ENCODE peak calls at places on chromosomes 5 and 9, in nine cellular contexts. One of them, this sample, is unnamed.

GRCh38 chr5:150350524-150351344 is 6.8 kb upstream of the TCOF1 start:
- DNase-seq in HL-60: peak
- DNase-seq in mucosa of gallbladder: peak
- DNase-seq in iris pigment epithelial cell: peak
- DNase-seq in BJ: peak
- DNase-seq in NCI-H748 treated with DMSO at 0.1 percent for 48 hours: no peak
- DNase-seq in AG10803: peak
- DNase-seq in ACHN: peak
- DNase-seq in hippocampal formation: peak
- DNase-seq in this sample: peak

GRCh38 chr9:19828586-19828985 is 39.7 kb upstream of the SLC24A2 start:
- DNase-seq in ACHN: no peak
- DNase-seq in NCI-H748 treated with DMSO at 0.1 percent for 48 hours: peak
- DNase-seq in BJ: no peak
- DNase-seq in AG10803: no peak
- DNase-seq in HL-60: no peak
- DNase-seq in mucosa of gallbladder: no peak
- DNase-seq in hippocampal formation: no peak
- DNase-seq in iris pigment epithelial cell: no peak
- DNase-seq in this sample: no peak

GRCh38 chr9:3893519-3893918 is 367.7 kb upstream of the RFX3 start:
- DNase-seq in HL-60: no peak
- DNase-seq in ACHN: no peak
- DNase-seq in hippocampal formation: no peak
- DNase-seq in iris pigment epithelial cell: no peak
- DNase-seq in AG10803: no peak
- DNase-seq in NCI-H748 treated with DMSO at 0.1 percent for 48 hours: no peak
- DNase-seq in mucosa of gallbladder: no peak
- DNase-seq in BJ: no peak
- DNase-seq in this sample: no peak

GRCh38 chr5:135594416-135594960 is 15.7 kb upstream of the CXCL14 start:
- DNase-seq in BJ: no peak
- DNase-seq in ACHN: no peak
- DNase-seq in iris pigment epithelial cell: no peak
- DNase-seq in hippocampal formation: no peak
- DNase-seq in mucosa of gallbladder: no peak
- DNase-seq in NCI-H748 treated with DMSO at 0.1 percent for 48 hours: no peak
- DNase-seq in HL-60: no peak
- DNase-seq in AG10803: no peak
- DNase-seq in this sample: no peak

GRCh38 chr5:73333944-73334703 is 114.5 kb downstream of the FOXD1 start:
- DNase-seq in ACHN: no peak
- DNase-seq in iris pigment epithelial cell: no peak
- DNase-seq in hippocampal formation: no peak
- DNase-seq in AG10803: no peak
- DNase-seq in mucosa of gallbladder: no peak
- DNase-seq in NCI-H748 treated with DMSO at 0.1 percent for 48 hours: no peak
- DNase-seq in BJ: no peak
- DNase-seq in HL-60: no peak
- DNase-seq in this sample: no peak

GRCh38 chr5:116484645-116485044 is 90.0 kb downstream of the SEMA6A start:
- DNase-seq in AG10803: no peak
- DNase-seq in iris pigment epithelial cell: no peak
- DNase-seq in NCI-H748 treated with DMSO at 0.1 percent for 48 hours: no peak
- DNase-seq in hippocampal formation: no peak
- DNase-seq in mucosa of gallbladder: no peak
- DNase-seq in HL-60: no peak
- DNase-seq in BJ: no peak
- DNase-seq in ACHN: no peak
- DNase-seq in this sample: no peak

GRCh38 chr9:124570942-124571666 is 63.9 kb upstream of the NR5A1 start:
- DNase-seq in HL-60: no peak
- DNase-seq in AG10803: no peak
- DNase-seq in iris pigment epithelial cell: no peak
- DNase-seq in hippocampal formation: no peak
- DNase-seq in ACHN: no peak
- DNase-seq in NCI-H748 treated with DMSO at 0.1 percent for 48 hours: no peak
- DNase-seq in BJ: no peak
- DNase-seq in mucosa of gallbladder: no peak
- DNase-seq in this sample: no peak

GRCh38 chr9:87545858-87546257 is 48.2 kb downstream of the DAPK1 start:
- DNase-seq in iris pigment epithelial cell: peak
- DNase-seq in HL-60: no peak
- DNase-seq in NCI-H748 treated with DMSO at 0.1 percent for 48 hours: no peak
- DNase-seq in ACHN: peak
- DNase-seq in hippocampal formation: no peak
- DNase-seq in BJ: no peak
- DNase-seq in AG10803: no peak
- DNase-seq in mucosa of gallbladder: no peak
- DNase-seq in this sample: no peak

GRCh38 chr9:109164040-109164439 is 3.0 kb downstream of the FRRS1L start:
- DNase-seq in mucosa of gallbladder: no peak
- DNase-seq in hippocampal formation: no peak
- DNase-seq in HL-60: no peak
- DNase-seq in ACHN: no peak
- DNase-seq in AG10803: no peak
- DNase-seq in BJ: no peak
- DNase-seq in NCI-H748 treated with DMSO at 0.1 percent for 48 hours: no peak
- DNase-seq in iris pigment epithelial cell: no peak
- DNase-seq in this sample: no peak

GRCh38 chr9:90342607-90343006 is 300.0 kb downstream of the DIRAS2 start:
- DNase-seq in NCI-H748 treated with DMSO at 0.1 percent for 48 hours: no peak
- DNase-seq in hippocampal formation: no peak
- DNase-seq in HL-60: no peak
- DNase-seq in BJ: no peak
- DNase-seq in mucosa of gallbladder: no peak
- DNase-seq in AG10803: no peak
- DNase-seq in ACHN: no peak
- DNase-seq in iris pigment epithelial cell: no peak
- DNase-seq in this sample: no peak

GRCh38 chr5:170861855-170862766 is at the start of gene RANBP17:
- DNase-seq in AG10803: peak
- DNase-seq in hippocampal formation: no peak
- DNase-seq in NCI-H748 treated with DMSO at 0.1 percent for 48 hours: peak
- DNase-seq in HL-60: no peak
- DNase-seq in mucosa of gallbladder: peak
- DNase-seq in ACHN: peak
- DNase-seq in BJ: no peak
- DNase-seq in iris pigment epithelial cell: peak
- DNase-seq in this sample: peak

GRCh38 chr5:42547146-42547545 is 123.9 kb downstream of the GHR start:
- DNase-seq in BJ: no peak
- DNase-seq in mucosa of gallbladder: no peak
- DNase-seq in iris pigment epithelial cell: peak
- DNase-seq in HL-60: no peak
- DNase-seq in AG10803: peak
- DNase-seq in NCI-H748 treated with DMSO at 0.1 percent for 48 hours: no peak
- DNase-seq in hippocampal formation: no peak
- DNase-seq in ACHN: no peak
- DNase-seq in this sample: no peak

GRCh38 chr5:1931590-1932138 is 48.9 kb upstream of the IRX4 start:
- DNase-seq in HL-60: no peak
- DNase-seq in NCI-H748 treated with DMSO at 0.1 percent for 48 hours: no peak
- DNase-seq in iris pigment epithelial cell: no peak
- DNase-seq in hippocampal formation: no peak
- DNase-seq in ACHN: no peak
- DNase-seq in AG10803: no peak
- DNase-seq in mucosa of gallbladder: no peak
- DNase-seq in BJ: no peak
- DNase-seq in this sample: no peak

GRCh38 chr5:114311943-114312342 is 49.9 kb upstream of the KCNN2 start:
- DNase-seq in AG10803: no peak
- DNase-seq in NCI-H748 treated with DMSO at 0.1 percent for 48 hours: no peak
- DNase-seq in mucosa of gallbladder: no peak
- DNase-seq in iris pigment epithelial cell: no peak
- DNase-seq in ACHN: no peak
- DNase-seq in BJ: no peak
- DNase-seq in HL-60: no peak
- DNase-seq in hippocampal formation: peak
- DNase-seq in this sample: no peak

GRCh38 chr9:123894822-123895221 is 35.1 kb downstream of the DENND1A start:
- DNase-seq in BJ: no peak
- DNase-seq in AG10803: no peak
- DNase-seq in hippocampal formation: no peak
- DNase-seq in mucosa of gallbladder: no peak
- DNase-seq in ACHN: no peak
- DNase-seq in iris pigment epithelial cell: no peak
- DNase-seq in NCI-H748 treated with DMSO at 0.1 percent for 48 hours: no peak
- DNase-seq in HL-60: peak
- DNase-seq in this sample: no peak

GRCh38 chr5:174223355-174223754 is 177.8 kb downstream of the NSG2 start:
- DNase-seq in NCI-H748 treated with DMSO at 0.1 percent for 48 hours: peak
- DNase-seq in BJ: no peak
- DNase-seq in AG10803: no peak
- DNase-seq in HL-60: no peak
- DNase-seq in hippocampal formation: no peak
- DNase-seq in iris pigment epithelial cell: no peak
- DNase-seq in mucosa of gallbladder: no peak
- DNase-seq in ACHN: no peak
- DNase-seq in this sample: no peak

GRCh38 chr5:9519537-9519936 is 26.3 kb downstream of the SEMA5A start:
- DNase-seq in ACHN: no peak
- DNase-seq in mucosa of gallbladder: no peak
- DNase-seq in AG10803: peak
- DNase-seq in BJ: peak
- DNase-seq in iris pigment epithelial cell: peak
- DNase-seq in hippocampal formation: peak
- DNase-seq in NCI-H748 treated with DMSO at 0.1 percent for 48 hours: no peak
- DNase-seq in HL-60: no peak
- DNase-seq in this sample: no peak